ENCODE peak calls at places on chromosome 9, in five cellular contexts. One of them, this sample, is unnamed.

GRCh38 chr9:137968235-137968634 is 90.7 kb downstream of the CACNA1B start:
- DNase-seq in A172: no peak
- DNase-seq in adipocyte: no peak
- DNase-seq in activated gamma-delta T cell treated with anti-CD3 and anti-CD28 coated beads, Interleukin-2, amount 50 U/mL, for 16 hours: no peak
- DNase-seq in amniotic stem cell: no peak
- DNase-seq in this sample: peak

GRCh38 chr9:127650511-127650910 is 38.4 kb downstream of the STXBP1 start:
- DNase-seq in A172: no peak
- DNase-seq in adipocyte: peak
- DNase-seq in activated gamma-delta T cell treated with anti-CD3 and anti-CD28 coated beads, Interleukin-2, amount 50 U/mL, for 16 hours: no peak
- DNase-seq in amniotic stem cell: no peak
- DNase-seq in this sample: no peak

GRCh38 chr9:13707635-13708410 is 428.3 kb upstream of the MPDZ start:
- DNase-seq in A172: no peak
- DNase-seq in adipocyte: no peak
- DNase-seq in activated gamma-delta T cell treated with anti-CD3 and anti-CD28 coated beads, Interleukin-2, amount 50 U/mL, for 16 hours: no peak
- DNase-seq in amniotic stem cell: no peak
- DNase-seq in this sample: no peak

GRCh38 chr9:70589571-70590263 is 175.3 kb upstream of the KLF9 start:
- DNase-seq in A172: peak
- DNase-seq in adipocyte: peak
- DNase-seq in activated gamma-delta T cell treated with anti-CD3 and anti-CD28 coated beads, Interleukin-2, amount 50 U/mL, for 16 hours: no peak
- DNase-seq in amniotic stem cell: peak
- DNase-seq in this sample: no peak

GRCh38 chr9:14340536-14340935 is 26.6 kb upstream of the NFIB start:
- DNase-seq in A172: no peak
- DNase-seq in adipocyte: no peak
- DNase-seq in activated gamma-delta T cell treated with anti-CD3 and anti-CD28 coated beads, Interleukin-2, amount 50 U/mL, for 16 hours: no peak
- DNase-seq in amniotic stem cell: no peak
- DNase-seq in this sample: no peak

GRCh38 chr9:110918316-110919054 is 119.8 kb downstream of the LPAR1 start:
- DNase-seq in A172: peak
- DNase-seq in adipocyte: peak
- DNase-seq in activated gamma-delta T cell treated with anti-CD3 and anti-CD28 coated beads, Interleukin-2, amount 50 U/mL, for 16 hours: no peak
- DNase-seq in amniotic stem cell: peak
- DNase-seq in this sample: no peak

GRCh38 chr9:69549310-69550202 is 122.6 kb downstream of the APBA1 start:
- DNase-seq in A172: peak
- DNase-seq in adipocyte: peak
- DNase-seq in activated gamma-delta T cell treated with anti-CD3 and anti-CD28 coated beads, Interleukin-2, amount 50 U/mL, for 16 hours: no peak
- DNase-seq in amniotic stem cell: no peak
- DNase-seq in this sample: no peak

GRCh38 chr9:123422593-123422992 is 66.6 kb downstream of the CRB2 start:
- DNase-seq in A172: no peak
- DNase-seq in adipocyte: no peak
- DNase-seq in activated gamma-delta T cell treated with anti-CD3 and anti-CD28 coated beads, Interleukin-2, amount 50 U/mL, for 16 hours: no peak
- DNase-seq in amniotic stem cell: no peak
- DNase-seq in this sample: no peak

GRCh38 chr9:38414040-38414723 is 10.1 kb downstream of the IGFBPL1 start:
- DNase-seq in A172: no peak
- DNase-seq in adipocyte: no peak
- DNase-seq in activated gamma-delta T cell treated with anti-CD3 and anti-CD28 coated beads, Interleukin-2, amount 50 U/mL, for 16 hours: no peak
- DNase-seq in amniotic stem cell: no peak
- DNase-seq in this sample: no peak

GRCh38 chr9:134284741-134285140 is 41.5 kb upstream of the RXRA start:
- DNase-seq in A172: no peak
- DNase-seq in adipocyte: no peak
- DNase-seq in activated gamma-delta T cell treated with anti-CD3 and anti-CD28 coated beads, Interleukin-2, amount 50 U/mL, for 16 hours: no peak
- DNase-seq in amniotic stem cell: no peak
- DNase-seq in this sample: no peak

GRCh38 chr9:35771524-35771923 is 17.4 kb upstream of the MSMP start:
- DNase-seq in A172: no peak
- DNase-seq in adipocyte: peak
- DNase-seq in activated gamma-delta T cell treated with anti-CD3 and anti-CD28 coated beads, Interleukin-2, amount 50 U/mL, for 16 hours: no peak
- DNase-seq in amniotic stem cell: no peak
- DNase-seq in this sample: no peak

GRCh38 chr9:110828148-110828730 is 159.6 kb downstream of the MUSK start:
- DNase-seq in A172: no peak
- DNase-seq in adipocyte: peak
- DNase-seq in activated gamma-delta T cell treated with anti-CD3 and anti-CD28 coated beads, Interleukin-2, amount 50 U/mL, for 16 hours: no peak
- DNase-seq in amniotic stem cell: peak
- DNase-seq in this sample: no peak

GRCh38 chr9:130433947-130434262 is 10.9 kb upstream of the ASS1 start:
- DNase-seq in A172: no peak
- DNase-seq in adipocyte: no peak
- DNase-seq in activated gamma-delta T cell treated with anti-CD3 and anti-CD28 coated beads, Interleukin-2, amount 50 U/mL, for 16 hours: no peak
- DNase-seq in amniotic stem cell: no peak
- DNase-seq in this sample: no peak

GRCh38 chr9:127644943-127645342 is 32.9 kb downstream of the STXBP1 start:
- DNase-seq in A172: no peak
- DNase-seq in adipocyte: no peak
- DNase-seq in activated gamma-delta T cell treated with anti-CD3 and anti-CD28 coated beads, Interleukin-2, amount 50 U/mL, for 16 hours: no peak
- DNase-seq in amniotic stem cell: no peak
- DNase-seq in this sample: no peak

GRCh38 chr9:127634698-127635097 is 22.6 kb downstream of the STXBP1 start:
- DNase-seq in A172: no peak
- DNase-seq in adipocyte: no peak
- DNase-seq in activated gamma-delta T cell treated with anti-CD3 and anti-CD28 coated beads, Interleukin-2, amount 50 U/mL, for 16 hours: no peak
- DNase-seq in amniotic stem cell: no peak
- DNase-seq in this sample: no peak

GRCh38 chr9:35814106-35814840 is 569 bp downstream of the HINT2 start:
- DNase-seq in A172: peak
- DNase-seq in adipocyte: peak
- DNase-seq in activated gamma-delta T cell treated with anti-CD3 and anti-CD28 coated beads, Interleukin-2, amount 50 U/mL, for 16 hours: peak
- DNase-seq in amniotic stem cell: no peak
- DNase-seq in this sample: no peak

GRCh38 chr9:114364123-114364522 is 23.7 kb downstream of the AKNA start:
- DNase-seq in A172: peak
- DNase-seq in adipocyte: peak
- DNase-seq in activated gamma-delta T cell treated with anti-CD3 and anti-CD28 coated beads, Interleukin-2, amount 50 U/mL, for 16 hours: no peak
- DNase-seq in amniotic stem cell: no peak
- DNase-seq in this sample: no peak

GRCh38 chr9:92762196-92762595 is 2.4 kb downstream of the BICD2 start:
- DNase-seq in A172: no peak
- DNase-seq in adipocyte: no peak
- DNase-seq in activated gamma-delta T cell treated with anti-CD3 and anti-CD28 coated beads, Interleukin-2, amount 50 U/mL, for 16 hours: no peak
- DNase-seq in amniotic stem cell: no peak
- DNase-seq in this sample: no peak

GRCh38 chr9:89677696-89678393 is 73.0 kb downstream of the GADD45G start:
- DNase-seq in A172: no peak
- DNase-seq in adipocyte: no peak
- DNase-seq in activated gamma-delta T cell treated with anti-CD3 and anti-CD28 coated beads, Interleukin-2, amount 50 U/mL, for 16 hours: no peak
- DNase-seq in amniotic stem cell: no peak
- DNase-seq in this sample: no peak

GRCh38 chr9:134939836-134940235 is 22.1 kb upstream of the FCN1 start:
- DNase-seq in A172: no peak
- DNase-seq in adipocyte: no peak
- DNase-seq in activated gamma-delta T cell treated with anti-CD3 and anti-CD28 coated beads, Interleukin-2, amount 50 U/mL, for 16 hours: no peak
- DNase-seq in amniotic stem cell: no peak
- DNase-seq in this sample: no peak

GRCh38 chr9:129776938-129777768 is 24.3 kb upstream of the PTGES start:
- DNase-seq in A172: peak
- DNase-seq in adipocyte: peak
- DNase-seq in activated gamma-delta T cell treated with anti-CD3 and anti-CD28 coated beads, Interleukin-2, amount 50 U/mL, for 16 hours: no peak
- DNase-seq in amniotic stem cell: peak
- DNase-seq in this sample: peak

GRCh38 chr9:124011460-124012301 is at the start of gene LHX2:
- DNase-seq in A172: peak
- DNase-seq in adipocyte: peak
- DNase-seq in activated gamma-delta T cell treated with anti-CD3 and anti-CD28 coated beads, Interleukin-2, amount 50 U/mL, for 16 hours: no peak
- DNase-seq in amniotic stem cell: no peak
- DNase-seq in this sample: no peak

GRCh38 chr9:130488621-130489330 is 44.0 kb downstream of the ASS1 start:
- DNase-seq in A172: no peak
- DNase-seq in adipocyte: no peak
- DNase-seq in activated gamma-delta T cell treated with anti-CD3 and anti-CD28 coated beads, Interleukin-2, amount 50 U/mL, for 16 hours: no peak
- DNase-seq in amniotic stem cell: no peak
- DNase-seq in this sample: no peak

GRCh38 chr9:71647094-71647591 is 121.2 kb downstream of the CEMIP2 start:
- DNase-seq in A172: peak
- DNase-seq in adipocyte: peak
- DNase-seq in activated gamma-delta T cell treated with anti-CD3 and anti-CD28 coated beads, Interleukin-2, amount 50 U/mL, for 16 hours: no peak
- DNase-seq in amniotic stem cell: peak
- DNase-seq in this sample: no peak

GRCh38 chr9:129889936-129890717 is 54.9 kb downstream of the USP20 start:
- DNase-seq in A172: no peak
- DNase-seq in adipocyte: no peak
- DNase-seq in activated gamma-delta T cell treated with anti-CD3 and anti-CD28 coated beads, Interleukin-2, amount 50 U/mL, for 16 hours: no peak
- DNase-seq in amniotic stem cell: no peak
- DNase-seq in this sample: peak

GRCh38 chr9:32589083-32589713 is 16.2 kb upstream of the NDUFB6 start:
- DNase-seq in A172: peak
- DNase-seq in adipocyte: peak
- DNase-seq in activated gamma-delta T cell treated with anti-CD3 and anti-CD28 coated beads, Interleukin-2, amount 50 U/mL, for 16 hours: no peak
- DNase-seq in amniotic stem cell: no peak
- DNase-seq in this sample: no peak

GRCh38 chr9:26685857-26686256 is 206.7 kb downstream of the CAAP1 start:
- DNase-seq in A172: peak
- DNase-seq in adipocyte: no peak
- DNase-seq in activated gamma-delta T cell treated with anti-CD3 and anti-CD28 coated beads, Interleukin-2, amount 50 U/mL, for 16 hours: no peak
- DNase-seq in amniotic stem cell: no peak
- DNase-seq in this sample: no peak

GRCh38 chr9:74570879-74571512 is 73.9 kb downstream of the RORB start:
- DNase-seq in A172: peak
- DNase-seq in adipocyte: peak
- DNase-seq in activated gamma-delta T cell treated with anti-CD3 and anti-CD28 coated beads, Interleukin-2, amount 50 U/mL, for 16 hours: no peak
- DNase-seq in amniotic stem cell: no peak
- DNase-seq in this sample: no peak

GRCh38 chr9:122118343-122119165 is 25.4 kb upstream of the TTLL11 start:
- DNase-seq in A172: no peak
- DNase-seq in adipocyte: no peak
- DNase-seq in activated gamma-delta T cell treated with anti-CD3 and anti-CD28 coated beads, Interleukin-2, amount 50 U/mL, for 16 hours: no peak
- DNase-seq in amniotic stem cell: no peak
- DNase-seq in this sample: no peak

GRCh38 chr9:20289416-20289815 is 332.9 kb downstream of the MLLT3 start:
- DNase-seq in A172: no peak
- DNase-seq in adipocyte: no peak
- DNase-seq in activated gamma-delta T cell treated with anti-CD3 and anti-CD28 coated beads, Interleukin-2, amount 50 U/mL, for 16 hours: no peak
- DNase-seq in amniotic stem cell: no peak
- DNase-seq in this sample: no peak

GRCh38 chr9:83964973-83965349 is 15.1 kb downstream of the HNRNPK start:
- DNase-seq in A172: no peak
- DNase-seq in adipocyte: peak
- DNase-seq in activated gamma-delta T cell treated with anti-CD3 and anti-CD28 coated beads, Interleukin-2, amount 50 U/mL, for 16 hours: no peak
- DNase-seq in amniotic stem cell: no peak
- DNase-seq in this sample: no peak

GRCh38 chr9:93260290-93261066 is 76.5 kb downstream of the WNK2 start:
- DNase-seq in A172: no peak
- DNase-seq in adipocyte: no peak
- DNase-seq in activated gamma-delta T cell treated with anti-CD3 and anti-CD28 coated beads, Interleukin-2, amount 50 U/mL, for 16 hours: no peak
- DNase-seq in amniotic stem cell: no peak
- DNase-seq in this sample: no peak

GRCh38 chr9:135898634-135899407 is 8.5 kb downstream of the CAMSAP1 start:
- DNase-seq in A172: no peak
- DNase-seq in adipocyte: peak
- DNase-seq in activated gamma-delta T cell treated with anti-CD3 and anti-CD28 coated beads, Interleukin-2, amount 50 U/mL, for 16 hours: no peak
- DNase-seq in amniotic stem cell: no peak
- DNase-seq in this sample: no peak

GRCh38 chr9:91580136-91580535 is 156.5 kb upstream of the NFIL3 start:
- DNase-seq in A172: peak
- DNase-seq in adipocyte: peak
- DNase-seq in activated gamma-delta T cell treated with anti-CD3 and anti-CD28 coated beads, Interleukin-2, amount 50 U/mL, for 16 hours: no peak
- DNase-seq in amniotic stem cell: no peak
- DNase-seq in this sample: peak

This sample was measured in natural killer cell.